ENCODE peak calls at places on chromosomes 3 and 15, in ten cellular contexts. One of them, this sample, is unnamed.

GRCh38 chr3:50525987-50526386 is 22.6 kb upstream of the CACNA2D2 start:
- DNase-seq in heart left ventricle: peak; percentile 35
- DNase-seq in activated naive CD8-positive, alpha-beta T cell treated with anti-CD3 and anti-CD28 coated beads, Interleukin-2, amount 50 U/mL, for 24 hours: peak; percentile 79
- DNase-seq in left colon: peak; percentile 50
- DNase-seq in mucosa of gallbladder: peak; percentile 46
- DNase-seq in stimulated activated CD8-positive, alpha-beta memory T cell treated with anti-CD3 and anti-CD28 coated beads, Interleukin-15, amount 100 ng/mL, for 4 hours: peak; percentile 7
- DNase-seq in putamen: no peak
- DNase-seq in stimulated activated naive CD4-positive, alpha-beta T cell treated with Interleukin-2 at 50 U/mL for 16 hours: peak; percentile 31
- DNase-seq in MM.1S: peak; percentile 74
- DNase-seq in stimulated activated CD4-positive, alpha-beta T cell treated with anti-CD3 and anti-CD28 coated beads, Interleukin-1b, Interleukin-23, amount 100 ng/mL, for 24 hours: peak; percentile 37
- DNase-seq in this sample: peak; percentile 79

GRCh38 chr3:63228677-63229076 is 49.4 kb upstream of the SYNPR start:
- DNase-seq in heart left ventricle: no peak
- DNase-seq in activated naive CD8-positive, alpha-beta T cell treated with anti-CD3 and anti-CD28 coated beads, Interleukin-2, amount 50 U/mL, for 24 hours: no peak
- DNase-seq in left colon: no peak
- DNase-seq in mucosa of gallbladder: peak; percentile 21
- DNase-seq in stimulated activated CD8-positive, alpha-beta memory T cell treated with anti-CD3 and anti-CD28 coated beads, Interleukin-15, amount 100 ng/mL, for 4 hours: no peak
- DNase-seq in putamen: peak; percentile 4
- DNase-seq in stimulated activated naive CD4-positive, alpha-beta T cell treated with Interleukin-2 at 50 U/mL for 16 hours: no peak
- DNase-seq in MM.1S: peak; percentile 83
- DNase-seq in stimulated activated CD4-positive, alpha-beta T cell treated with anti-CD3 and anti-CD28 coated beads, Interleukin-1b, Interleukin-23, amount 100 ng/mL, for 24 hours: no peak
- DNase-seq in this sample: no peak

GRCh38 chr3:72082121-72082715 is 297.3 kb upstream of the PROK2 start:
- DNase-seq in heart left ventricle: peak; percentile 37
- DNase-seq in activated naive CD8-positive, alpha-beta T cell treated with anti-CD3 and anti-CD28 coated beads, Interleukin-2, amount 50 U/mL, for 24 hours: no peak
- DNase-seq in left colon: peak; percentile 40
- DNase-seq in mucosa of gallbladder: peak; percentile 41
- DNase-seq in stimulated activated CD8-positive, alpha-beta memory T cell treated with anti-CD3 and anti-CD28 coated beads, Interleukin-15, amount 100 ng/mL, for 4 hours: no peak
- DNase-seq in putamen: no peak
- DNase-seq in stimulated activated naive CD4-positive, alpha-beta T cell treated with Interleukin-2 at 50 U/mL for 16 hours: no peak
- DNase-seq in MM.1S: peak; percentile 55
- DNase-seq in stimulated activated CD4-positive, alpha-beta T cell treated with anti-CD3 and anti-CD28 coated beads, Interleukin-1b, Interleukin-23, amount 100 ng/mL, for 24 hours: no peak
- DNase-seq in this sample: no peak

GRCh38 chr15:44188810-44189209 is 6.3 kb downstream of the FRMD5 start:
- DNase-seq in heart left ventricle: no peak
- DNase-seq in activated naive CD8-positive, alpha-beta T cell treated with anti-CD3 and anti-CD28 coated beads, Interleukin-2, amount 50 U/mL, for 24 hours: no peak
- DNase-seq in left colon: no peak
- DNase-seq in mucosa of gallbladder: no peak
- DNase-seq in stimulated activated CD8-positive, alpha-beta memory T cell treated with anti-CD3 and anti-CD28 coated beads, Interleukin-15, amount 100 ng/mL, for 4 hours: no peak
- DNase-seq in putamen: peak; percentile 93
- DNase-seq in stimulated activated naive CD4-positive, alpha-beta T cell treated with Interleukin-2 at 50 U/mL for 16 hours: no peak
- DNase-seq in MM.1S: no peak
- DNase-seq in stimulated activated CD4-positive, alpha-beta T cell treated with anti-CD3 and anti-CD28 coated beads, Interleukin-1b, Interleukin-23, amount 100 ng/mL, for 24 hours: no peak
- DNase-seq in this sample: no peak

GRCh38 chr3:43411429-43411828 is 125.1 kb downstream of the SNRK start:
- DNase-seq in heart left ventricle: no peak
- DNase-seq in activated naive CD8-positive, alpha-beta T cell treated with anti-CD3 and anti-CD28 coated beads, Interleukin-2, amount 50 U/mL, for 24 hours: no peak
- DNase-seq in left colon: no peak
- DNase-seq in mucosa of gallbladder: no peak
- DNase-seq in stimulated activated CD8-positive, alpha-beta memory T cell treated with anti-CD3 and anti-CD28 coated beads, Interleukin-15, amount 100 ng/mL, for 4 hours: no peak
- DNase-seq in putamen: peak; percentile 49
- DNase-seq in stimulated activated naive CD4-positive, alpha-beta T cell treated with Interleukin-2 at 50 U/mL for 16 hours: no peak
- DNase-seq in MM.1S: no peak
- DNase-seq in stimulated activated CD4-positive, alpha-beta T cell treated with anti-CD3 and anti-CD28 coated beads, Interleukin-1b, Interleukin-23, amount 100 ng/mL, for 24 hours: no peak
- DNase-seq in this sample: no peak

GRCh38 chr3:113436794-113437193 is 4.5 kb downstream of the CFAP44 start:
- DNase-seq in heart left ventricle: no peak
- DNase-seq in activated naive CD8-positive, alpha-beta T cell treated with anti-CD3 and anti-CD28 coated beads, Interleukin-2, amount 50 U/mL, for 24 hours: no peak
- DNase-seq in left colon: no peak
- DNase-seq in mucosa of gallbladder: no peak
- DNase-seq in stimulated activated CD8-positive, alpha-beta memory T cell treated with anti-CD3 and anti-CD28 coated beads, Interleukin-15, amount 100 ng/mL, for 4 hours: no peak
- DNase-seq in putamen: no peak
- DNase-seq in stimulated activated naive CD4-positive, alpha-beta T cell treated with Interleukin-2 at 50 U/mL for 16 hours: no peak
- DNase-seq in MM.1S: no peak
- DNase-seq in stimulated activated CD4-positive, alpha-beta T cell treated with anti-CD3 and anti-CD28 coated beads, Interleukin-1b, Interleukin-23, amount 100 ng/mL, for 24 hours: no peak
- DNase-seq in this sample: no peak

GRCh38 chr3:73141531-73141930 is 80.1 kb downstream of the EBLN2 start:
- DNase-seq in heart left ventricle: no peak
- DNase-seq in activated naive CD8-positive, alpha-beta T cell treated with anti-CD3 and anti-CD28 coated beads, Interleukin-2, amount 50 U/mL, for 24 hours: no peak
- DNase-seq in left colon: no peak
- DNase-seq in mucosa of gallbladder: no peak
- DNase-seq in stimulated activated CD8-positive, alpha-beta memory T cell treated with anti-CD3 and anti-CD28 coated beads, Interleukin-15, amount 100 ng/mL, for 4 hours: no peak
- DNase-seq in putamen: no peak
- DNase-seq in stimulated activated naive CD4-positive, alpha-beta T cell treated with Interleukin-2 at 50 U/mL for 16 hours: no peak
- DNase-seq in MM.1S: no peak
- DNase-seq in stimulated activated CD4-positive, alpha-beta T cell treated with anti-CD3 and anti-CD28 coated beads, Interleukin-1b, Interleukin-23, amount 100 ng/mL, for 24 hours: no peak
- DNase-seq in this sample: no peak

GRCh38 chr3:195908439-195909293 is at the start of gene TNK2:
- DNase-seq in heart left ventricle: peak; percentile 38
- DNase-seq in activated naive CD8-positive, alpha-beta T cell treated with anti-CD3 and anti-CD28 coated beads, Interleukin-2, amount 50 U/mL, for 24 hours: peak; percentile 46
- DNase-seq in left colon: peak; percentile 58
- DNase-seq in mucosa of gallbladder: no peak
- DNase-seq in stimulated activated CD8-positive, alpha-beta memory T cell treated with anti-CD3 and anti-CD28 coated beads, Interleukin-15, amount 100 ng/mL, for 4 hours: peak; percentile 21
- DNase-seq in putamen: no peak
- DNase-seq in stimulated activated naive CD4-positive, alpha-beta T cell treated with Interleukin-2 at 50 U/mL for 16 hours: peak; percentile 37
- DNase-seq in MM.1S: peak; percentile 58
- DNase-seq in stimulated activated CD4-positive, alpha-beta T cell treated with anti-CD3 and anti-CD28 coated beads, Interleukin-1b, Interleukin-23, amount 100 ng/mL, for 24 hours: no peak
- DNase-seq in this sample: no peak

GRCh38 chr3:52053307-52054304 is 2.8 kb downstream of the DUSP7 start:
- DNase-seq in heart left ventricle: peak; percentile 41
- DNase-seq in activated naive CD8-positive, alpha-beta T cell treated with anti-CD3 and anti-CD28 coated beads, Interleukin-2, amount 50 U/mL, for 24 hours: peak; percentile 44
- DNase-seq in left colon: peak; percentile 25
- DNase-seq in mucosa of gallbladder: no peak
- DNase-seq in stimulated activated CD8-positive, alpha-beta memory T cell treated with anti-CD3 and anti-CD28 coated beads, Interleukin-15, amount 100 ng/mL, for 4 hours: peak; percentile 34
- DNase-seq in putamen: no peak
- DNase-seq in stimulated activated naive CD4-positive, alpha-beta T cell treated with Interleukin-2 at 50 U/mL for 16 hours: peak; percentile 54
- DNase-seq in MM.1S: no peak
- DNase-seq in stimulated activated CD4-positive, alpha-beta T cell treated with anti-CD3 and anti-CD28 coated beads, Interleukin-1b, Interleukin-23, amount 100 ng/mL, for 24 hours: no peak
- DNase-seq in this sample: no peak

GRCh38 chr3:33538678-33539339 is 98.6 kb upstream of the UBP1 start:
- DNase-seq in heart left ventricle: no peak
- DNase-seq in activated naive CD8-positive, alpha-beta T cell treated with anti-CD3 and anti-CD28 coated beads, Interleukin-2, amount 50 U/mL, for 24 hours: no peak
- DNase-seq in left colon: no peak
- DNase-seq in mucosa of gallbladder: no peak
- DNase-seq in stimulated activated CD8-positive, alpha-beta memory T cell treated with anti-CD3 and anti-CD28 coated beads, Interleukin-15, amount 100 ng/mL, for 4 hours: no peak
- DNase-seq in putamen: peak; percentile 7
- DNase-seq in stimulated activated naive CD4-positive, alpha-beta T cell treated with Interleukin-2 at 50 U/mL for 16 hours: no peak
- DNase-seq in MM.1S: no peak
- DNase-seq in stimulated activated CD4-positive, alpha-beta T cell treated with anti-CD3 and anti-CD28 coated beads, Interleukin-1b, Interleukin-23, amount 100 ng/mL, for 24 hours: no peak
- DNase-seq in this sample: no peak

GRCh38 chr3:137796993-137797392 is 32.9 kb downstream of the SOX14 start:
- DNase-seq in heart left ventricle: no peak
- DNase-seq in activated naive CD8-positive, alpha-beta T cell treated with anti-CD3 and anti-CD28 coated beads, Interleukin-2, amount 50 U/mL, for 24 hours: no peak
- DNase-seq in left colon: no peak
- DNase-seq in mucosa of gallbladder: no peak
- DNase-seq in stimulated activated CD8-positive, alpha-beta memory T cell treated with anti-CD3 and anti-CD28 coated beads, Interleukin-15, amount 100 ng/mL, for 4 hours: no peak
- DNase-seq in putamen: no peak
- DNase-seq in stimulated activated naive CD4-positive, alpha-beta T cell treated with Interleukin-2 at 50 U/mL for 16 hours: no peak
- DNase-seq in MM.1S: peak; percentile 10
- DNase-seq in stimulated activated CD4-positive, alpha-beta T cell treated with anti-CD3 and anti-CD28 coated beads, Interleukin-1b, Interleukin-23, amount 100 ng/mL, for 24 hours: no peak
- DNase-seq in this sample: no peak

GRCh38 chr3:146975476-146975875 is 370.3 kb upstream of the PLSCR5 start:
- DNase-seq in heart left ventricle: no peak
- DNase-seq in activated naive CD8-positive, alpha-beta T cell treated with anti-CD3 and anti-CD28 coated beads, Interleukin-2, amount 50 U/mL, for 24 hours: no peak
- DNase-seq in left colon: no peak
- DNase-seq in mucosa of gallbladder: no peak
- DNase-seq in stimulated activated CD8-positive, alpha-beta memory T cell treated with anti-CD3 and anti-CD28 coated beads, Interleukin-15, amount 100 ng/mL, for 4 hours: no peak
- DNase-seq in putamen: no peak
- DNase-seq in stimulated activated naive CD4-positive, alpha-beta T cell treated with Interleukin-2 at 50 U/mL for 16 hours: no peak
- DNase-seq in MM.1S: no peak
- DNase-seq in stimulated activated CD4-positive, alpha-beta T cell treated with anti-CD3 and anti-CD28 coated beads, Interleukin-1b, Interleukin-23, amount 100 ng/mL, for 24 hours: no peak
- DNase-seq in this sample: no peak

GRCh38 chr15:63372753-63373152 is 8.9 kb downstream of the CA12 start:
- DNase-seq in heart left ventricle: no peak
- DNase-seq in activated naive CD8-positive, alpha-beta T cell treated with anti-CD3 and anti-CD28 coated beads, Interleukin-2, amount 50 U/mL, for 24 hours: no peak
- DNase-seq in left colon: no peak
- DNase-seq in mucosa of gallbladder: no peak
- DNase-seq in stimulated activated CD8-positive, alpha-beta memory T cell treated with anti-CD3 and anti-CD28 coated beads, Interleukin-15, amount 100 ng/mL, for 4 hours: no peak
- DNase-seq in putamen: no peak
- DNase-seq in stimulated activated naive CD4-positive, alpha-beta T cell treated with Interleukin-2 at 50 U/mL for 16 hours: no peak
- DNase-seq in MM.1S: no peak
- DNase-seq in stimulated activated CD4-positive, alpha-beta T cell treated with anti-CD3 and anti-CD28 coated beads, Interleukin-1b, Interleukin-23, amount 100 ng/mL, for 24 hours: no peak
- DNase-seq in this sample: no peak

GRCh38 chr3:71859128-71859519 is 74.2 kb upstream of the PROK2 start:
- DNase-seq in heart left ventricle: no peak
- DNase-seq in activated naive CD8-positive, alpha-beta T cell treated with anti-CD3 and anti-CD28 coated beads, Interleukin-2, amount 50 U/mL, for 24 hours: no peak
- DNase-seq in left colon: no peak
- DNase-seq in mucosa of gallbladder: peak; percentile 34
- DNase-seq in stimulated activated CD8-positive, alpha-beta memory T cell treated with anti-CD3 and anti-CD28 coated beads, Interleukin-15, amount 100 ng/mL, for 4 hours: no peak
- DNase-seq in putamen: peak; percentile 25
- DNase-seq in stimulated activated naive CD4-positive, alpha-beta T cell treated with Interleukin-2 at 50 U/mL for 16 hours: no peak
- DNase-seq in MM.1S: peak; percentile 42
- DNase-seq in stimulated activated CD4-positive, alpha-beta T cell treated with anti-CD3 and anti-CD28 coated beads, Interleukin-1b, Interleukin-23, amount 100 ng/mL, for 24 hours: no peak
- DNase-seq in this sample: no peak

GRCh38 chr15:100042558-100042957 is 299.2 kb downstream of the ADAMTS17 start:
- DNase-seq in heart left ventricle: no peak
- DNase-seq in activated naive CD8-positive, alpha-beta T cell treated with anti-CD3 and anti-CD28 coated beads, Interleukin-2, amount 50 U/mL, for 24 hours: no peak
- DNase-seq in left colon: no peak
- DNase-seq in mucosa of gallbladder: no peak
- DNase-seq in stimulated activated CD8-positive, alpha-beta memory T cell treated with anti-CD3 and anti-CD28 coated beads, Interleukin-15, amount 100 ng/mL, for 4 hours: no peak
- DNase-seq in putamen: no peak
- DNase-seq in stimulated activated naive CD4-positive, alpha-beta T cell treated with Interleukin-2 at 50 U/mL for 16 hours: no peak
- DNase-seq in MM.1S: no peak
- DNase-seq in stimulated activated CD4-positive, alpha-beta T cell treated with anti-CD3 and anti-CD28 coated beads, Interleukin-1b, Interleukin-23, amount 100 ng/mL, for 24 hours: no peak
- DNase-seq in this sample: no peak

GRCh38 chr3:184832044-184832443 is 20.1 kb downstream of the VPS8 start:
- DNase-seq in heart left ventricle: no peak
- DNase-seq in activated naive CD8-positive, alpha-beta T cell treated with anti-CD3 and anti-CD28 coated beads, Interleukin-2, amount 50 U/mL, for 24 hours: no peak
- DNase-seq in left colon: no peak
- DNase-seq in mucosa of gallbladder: no peak
- DNase-seq in stimulated activated CD8-positive, alpha-beta memory T cell treated with anti-CD3 and anti-CD28 coated beads, Interleukin-15, amount 100 ng/mL, for 4 hours: no peak
- DNase-seq in putamen: no peak
- DNase-seq in stimulated activated naive CD4-positive, alpha-beta T cell treated with Interleukin-2 at 50 U/mL for 16 hours: no peak
- DNase-seq in MM.1S: no peak
- DNase-seq in stimulated activated CD4-positive, alpha-beta T cell treated with anti-CD3 and anti-CD28 coated beads, Interleukin-1b, Interleukin-23, amount 100 ng/mL, for 24 hours: no peak
- DNase-seq in this sample: no peak

GRCh38 chr15:37682304-37682703 is 252.1 kb upstream of the TMCO5A start:
- DNase-seq in heart left ventricle: no peak
- DNase-seq in activated naive CD8-positive, alpha-beta T cell treated with anti-CD3 and anti-CD28 coated beads, Interleukin-2, amount 50 U/mL, for 24 hours: no peak
- DNase-seq in left colon: no peak
- DNase-seq in mucosa of gallbladder: no peak
- DNase-seq in stimulated activated CD8-positive, alpha-beta memory T cell treated with anti-CD3 and anti-CD28 coated beads, Interleukin-15, amount 100 ng/mL, for 4 hours: no peak
- DNase-seq in putamen: no peak
- DNase-seq in stimulated activated naive CD4-positive, alpha-beta T cell treated with Interleukin-2 at 50 U/mL for 16 hours: no peak
- DNase-seq in MM.1S: no peak
- DNase-seq in stimulated activated CD4-positive, alpha-beta T cell treated with anti-CD3 and anti-CD28 coated beads, Interleukin-1b, Interleukin-23, amount 100 ng/mL, for 24 hours: no peak
- DNase-seq in this sample: no peak

GRCh38 chr15:36967929-36968328 is 132.4 kb downstream of the MEIS2 start:
- DNase-seq in heart left ventricle: no peak
- DNase-seq in activated naive CD8-positive, alpha-beta T cell treated with anti-CD3 and anti-CD28 coated beads, Interleukin-2, amount 50 U/mL, for 24 hours: no peak
- DNase-seq in left colon: no peak
- DNase-seq in mucosa of gallbladder: no peak
- DNase-seq in stimulated activated CD8-positive, alpha-beta memory T cell treated with anti-CD3 and anti-CD28 coated beads, Interleukin-15, amount 100 ng/mL, for 4 hours: no peak
- DNase-seq in putamen: no peak
- DNase-seq in stimulated activated naive CD4-positive, alpha-beta T cell treated with Interleukin-2 at 50 U/mL for 16 hours: no peak
- DNase-seq in MM.1S: no peak
- DNase-seq in stimulated activated CD4-positive, alpha-beta T cell treated with anti-CD3 and anti-CD28 coated beads, Interleukin-1b, Interleukin-23, amount 100 ng/mL, for 24 hours: no peak
- DNase-seq in this sample: no peak

GRCh38 chr3:7190094-7190493 is 329.2 kb downstream of the GRM7 start:
- DNase-seq in heart left ventricle: no peak
- DNase-seq in activated naive CD8-positive, alpha-beta T cell treated with anti-CD3 and anti-CD28 coated beads, Interleukin-2, amount 50 U/mL, for 24 hours: no peak
- DNase-seq in left colon: no peak
- DNase-seq in mucosa of gallbladder: no peak
- DNase-seq in stimulated activated CD8-positive, alpha-beta memory T cell treated with anti-CD3 and anti-CD28 coated beads, Interleukin-15, amount 100 ng/mL, for 4 hours: no peak
- DNase-seq in putamen: no peak
- DNase-seq in stimulated activated naive CD4-positive, alpha-beta T cell treated with Interleukin-2 at 50 U/mL for 16 hours: no peak
- DNase-seq in MM.1S: no peak
- DNase-seq in stimulated activated CD4-positive, alpha-beta T cell treated with anti-CD3 and anti-CD28 coated beads, Interleukin-1b, Interleukin-23, amount 100 ng/mL, for 24 hours: no peak
- DNase-seq in this sample: no peak

GRCh38 chr15:51781506-51781905 is 30.1 kb downstream of the TMOD2 start:
- DNase-seq in heart left ventricle: no peak
- DNase-seq in activated naive CD8-positive, alpha-beta T cell treated with anti-CD3 and anti-CD28 coated beads, Interleukin-2, amount 50 U/mL, for 24 hours: no peak
- DNase-seq in left colon: no peak
- DNase-seq in mucosa of gallbladder: no peak
- DNase-seq in stimulated activated CD8-positive, alpha-beta memory T cell treated with anti-CD3 and anti-CD28 coated beads, Interleukin-15, amount 100 ng/mL, for 4 hours: no peak
- DNase-seq in putamen: no peak
- DNase-seq in stimulated activated naive CD4-positive, alpha-beta T cell treated with Interleukin-2 at 50 U/mL for 16 hours: no peak
- DNase-seq in MM.1S: no peak
- DNase-seq in stimulated activated CD4-positive, alpha-beta T cell treated with anti-CD3 and anti-CD28 coated beads, Interleukin-1b, Interleukin-23, amount 100 ng/mL, for 24 hours: no peak
- DNase-seq in this sample: no peak

GRCh38 chr15:64137226-64137833 is 14.2 kb upstream of the SNX22 start:
- DNase-seq in heart left ventricle: no peak
- DNase-seq in activated naive CD8-positive, alpha-beta T cell treated with anti-CD3 and anti-CD28 coated beads, Interleukin-2, amount 50 U/mL, for 24 hours: no peak
- DNase-seq in left colon: no peak
- DNase-seq in mucosa of gallbladder: no peak
- DNase-seq in stimulated activated CD8-positive, alpha-beta memory T cell treated with anti-CD3 and anti-CD28 coated beads, Interleukin-15, amount 100 ng/mL, for 4 hours: no peak
- DNase-seq in putamen: no peak
- DNase-seq in stimulated activated naive CD4-positive, alpha-beta T cell treated with Interleukin-2 at 50 U/mL for 16 hours: no peak
- DNase-seq in MM.1S: no peak
- DNase-seq in stimulated activated CD4-positive, alpha-beta T cell treated with anti-CD3 and anti-CD28 coated beads, Interleukin-1b, Interleukin-23, amount 100 ng/mL, for 24 hours: no peak
- DNase-seq in this sample: no peak

GRCh38 chr3:105564546-105565288 is 198.0 kb downstream of the ALCAM start:
- DNase-seq in heart left ventricle: no peak
- DNase-seq in activated naive CD8-positive, alpha-beta T cell treated with anti-CD3 and anti-CD28 coated beads, Interleukin-2, amount 50 U/mL, for 24 hours: no peak
- DNase-seq in left colon: peak; percentile 50
- DNase-seq in mucosa of gallbladder: peak; percentile 13
- DNase-seq in stimulated activated CD8-positive, alpha-beta memory T cell treated with anti-CD3 and anti-CD28 coated beads, Interleukin-15, amount 100 ng/mL, for 4 hours: no peak
- DNase-seq in putamen: no peak
- DNase-seq in stimulated activated naive CD4-positive, alpha-beta T cell treated with Interleukin-2 at 50 U/mL for 16 hours: no peak
- DNase-seq in MM.1S: no peak
- DNase-seq in stimulated activated CD4-positive, alpha-beta T cell treated with anti-CD3 and anti-CD28 coated beads, Interleukin-1b, Interleukin-23, amount 100 ng/mL, for 24 hours: no peak
- DNase-seq in this sample: no peak

GRCh38 chr3:31534036-31534435 is 1.3 kb downstream of the STT3B start:
- DNase-seq in heart left ventricle: no peak
- DNase-seq in activated naive CD8-positive, alpha-beta T cell treated with anti-CD3 and anti-CD28 coated beads, Interleukin-2, amount 50 U/mL, for 24 hours: no peak
- DNase-seq in left colon: no peak
- DNase-seq in mucosa of gallbladder: no peak
- DNase-seq in stimulated activated CD8-positive, alpha-beta memory T cell treated with anti-CD3 and anti-CD28 coated beads, Interleukin-15, amount 100 ng/mL, for 4 hours: no peak
- DNase-seq in putamen: peak; percentile 11
- DNase-seq in stimulated activated naive CD4-positive, alpha-beta T cell treated with Interleukin-2 at 50 U/mL for 16 hours: no peak
- DNase-seq in MM.1S: peak; percentile 51
- DNase-seq in stimulated activated CD4-positive, alpha-beta T cell treated with anti-CD3 and anti-CD28 coated beads, Interleukin-1b, Interleukin-23, amount 100 ng/mL, for 24 hours: no peak
- DNase-seq in this sample: no peak

GRCh38 chr15:45114076-45114750 is at the start of the genes DUOX2 and DUOXA2:
- DNase-seq in heart left ventricle: no peak
- DNase-seq in activated naive CD8-positive, alpha-beta T cell treated with anti-CD3 and anti-CD28 coated beads, Interleukin-2, amount 50 U/mL, for 24 hours: no peak
- DNase-seq in left colon: no peak
- DNase-seq in mucosa of gallbladder: peak; percentile 82
- DNase-seq in stimulated activated CD8-positive, alpha-beta memory T cell treated with anti-CD3 and anti-CD28 coated beads, Interleukin-15, amount 100 ng/mL, for 4 hours: no peak
- DNase-seq in putamen: no peak
- DNase-seq in stimulated activated naive CD4-positive, alpha-beta T cell treated with Interleukin-2 at 50 U/mL for 16 hours: no peak
- DNase-seq in MM.1S: peak; percentile 31
- DNase-seq in stimulated activated CD4-positive, alpha-beta T cell treated with anti-CD3 and anti-CD28 coated beads, Interleukin-1b, Interleukin-23, amount 100 ng/mL, for 24 hours: no peak
- DNase-seq in this sample: no peak

GRCh38 chr3:10563396-10563795 is 58.0 kb upstream of the ATP2B2 start:
- DNase-seq in heart left ventricle: no peak
- DNase-seq in activated naive CD8-positive, alpha-beta T cell treated with anti-CD3 and anti-CD28 coated beads, Interleukin-2, amount 50 U/mL, for 24 hours: no peak
- DNase-seq in left colon: no peak
- DNase-seq in mucosa of gallbladder: no peak
- DNase-seq in stimulated activated CD8-positive, alpha-beta memory T cell treated with anti-CD3 and anti-CD28 coated beads, Interleukin-15, amount 100 ng/mL, for 4 hours: no peak
- DNase-seq in putamen: no peak
- DNase-seq in stimulated activated naive CD4-positive, alpha-beta T cell treated with Interleukin-2 at 50 U/mL for 16 hours: no peak
- DNase-seq in MM.1S: peak; percentile 46
- DNase-seq in stimulated activated CD4-positive, alpha-beta T cell treated with anti-CD3 and anti-CD28 coated beads, Interleukin-1b, Interleukin-23, amount 100 ng/mL, for 24 hours: no peak
- DNase-seq in this sample: no peak

GRCh38 chr3:184110316-184110725 is 13.5 kb downstream of the HTR3E start:
- DNase-seq in heart left ventricle: no peak
- DNase-seq in activated naive CD8-positive, alpha-beta T cell treated with anti-CD3 and anti-CD28 coated beads, Interleukin-2, amount 50 U/mL, for 24 hours: no peak
- DNase-seq in left colon: no peak
- DNase-seq in mucosa of gallbladder: peak; percentile 33
- DNase-seq in stimulated activated CD8-positive, alpha-beta memory T cell treated with anti-CD3 and anti-CD28 coated beads, Interleukin-15, amount 100 ng/mL, for 4 hours: no peak
- DNase-seq in putamen: no peak
- DNase-seq in stimulated activated naive CD4-positive, alpha-beta T cell treated with Interleukin-2 at 50 U/mL for 16 hours: no peak
- DNase-seq in MM.1S: no peak
- DNase-seq in stimulated activated CD4-positive, alpha-beta T cell treated with anti-CD3 and anti-CD28 coated beads, Interleukin-1b, Interleukin-23, amount 100 ng/mL, for 24 hours: no peak
- DNase-seq in this sample: no peak

GRCh38 chr3:179882322-179882721 is 154.4 kb downstream of the PEX5L start:
- DNase-seq in heart left ventricle: no peak
- DNase-seq in activated naive CD8-positive, alpha-beta T cell treated with anti-CD3 and anti-CD28 coated beads, Interleukin-2, amount 50 U/mL, for 24 hours: no peak
- DNase-seq in left colon: no peak
- DNase-seq in mucosa of gallbladder: no peak
- DNase-seq in stimulated activated CD8-positive, alpha-beta memory T cell treated with anti-CD3 and anti-CD28 coated beads, Interleukin-15, amount 100 ng/mL, for 4 hours: no peak
- DNase-seq in putamen: peak; percentile 19
- DNase-seq in stimulated activated naive CD4-positive, alpha-beta T cell treated with Interleukin-2 at 50 U/mL for 16 hours: no peak
- DNase-seq in MM.1S: peak; percentile 84
- DNase-seq in stimulated activated CD4-positive, alpha-beta T cell treated with anti-CD3 and anti-CD28 coated beads, Interleukin-1b, Interleukin-23, amount 100 ng/mL, for 24 hours: no peak
- DNase-seq in this sample: no peak

GRCh38 chr15:80977627-80978036 is 12.0 kb downstream of the MESD start:
- DNase-seq in heart left ventricle: peak; percentile 52
- DNase-seq in activated naive CD8-positive, alpha-beta T cell treated with anti-CD3 and anti-CD28 coated beads, Interleukin-2, amount 50 U/mL, for 24 hours: peak; percentile 47
- DNase-seq in left colon: peak; percentile 81
- DNase-seq in mucosa of gallbladder: peak; percentile 44
- DNase-seq in stimulated activated CD8-positive, alpha-beta memory T cell treated with anti-CD3 and anti-CD28 coated beads, Interleukin-15, amount 100 ng/mL, for 4 hours: no peak
- DNase-seq in putamen: peak; percentile 79
- DNase-seq in stimulated activated naive CD4-positive, alpha-beta T cell treated with Interleukin-2 at 50 U/mL for 16 hours: peak; percentile 5
- DNase-seq in MM.1S: peak; percentile 50
- DNase-seq in stimulated activated CD4-positive, alpha-beta T cell treated with anti-CD3 and anti-CD28 coated beads, Interleukin-1b, Interleukin-23, amount 100 ng/mL, for 24 hours: no peak
- DNase-seq in this sample: peak; percentile 47

This sample was measured in left lung.